ENCODE peak calls at places on chromosomes 13 and 19, in eight cellular contexts. T, X, C, P, D, Q, S and Y are unnamed samples.

GRCh38 chr13:69828527-69828926 is 279.1 kb upstream of the ATXN8OS start:
- DNase-seq in T (no peak), X (no peak), C (no peak), P (no peak), D (no peak), Q (no peak), S (no peak), Y (no peak)

GRCh38 chr13:106151056-106151699 is 384.3 kb downstream of the EFNB2 start:
- DNase-seq in T (peak; percentile 44), X (peak; percentile 12), C (no peak), P (peak; percentile 37), D (no peak), Q (no peak), S (no peak), Y (peak; percentile 43)

GRCh38 chr19:17479325-17479791 is 9.0 kb downstream of the SLC27A1 start:
- DNase-seq in T (peak; percentile 67), X (no peak), C (no peak), P (no peak), D (no peak), Q (no peak), S (no peak), Y (no peak)

GRCh38 chr19:6611441-6611852 is 20.5 kb upstream of the CD70 start:
- DNase-seq in T (peak; percentile 84), X (no peak), C (no peak), P (no peak), D (no peak), Q (no peak), S (no peak), Y (no peak)

GRCh38 chr13:46983881-46984280 is 87.0 kb upstream of the HTR2A start:
- DNase-seq in T (no peak), X (no peak), C (no peak), P (no peak), D (no peak), Q (no peak), S (no peak), Y (peak; percentile 10)

GRCh38 chr13:34414616-34415015 is 527.5 kb upstream of the NBEA start:
- DNase-seq in T (no peak), X (no peak), C (no peak), P (no peak), D (no peak), Q (no peak), S (no peak), Y (no peak)

GRCh38 chr13:96460571-96460970 is 370.7 kb downstream of the HS6ST3 start:
- DNase-seq in T (no peak), X (peak; percentile 73), C (peak; percentile 83), P (no peak), D (no peak), Q (no peak), S (no peak), Y (peak; percentile 6)

GRCh38 chr13:59674616-59675015 is 489.1 kb downstream of the DIAPH3 start:
- DNase-seq in T (no peak), X (no peak), C (no peak), P (no peak), D (no peak), Q (no peak), S (no peak), Y (no peak)

GRCh38 chr19:2199215-2199614 is 35.5 kb downstream of the DOT1L start:
- DNase-seq in T (no peak), X (no peak), C (no peak), P (no peak), D (no peak), Q (no peak), S (no peak), Y (no peak)

GRCh38 chr19:29483641-29483920 is 42.2 kb upstream of the VSTM2B start:
- DNase-seq in T (no peak), X (no peak), C (no peak), P (no peak), D (no peak), Q (no peak), S (no peak), Y (no peak)

GRCh38 chr19:56217039-56217949 is 15.2 kb downstream of the ZSCAN5C start:
- DNase-seq in T (peak; percentile 13), X (no peak), C (no peak), P (no peak), D (no peak), Q (no peak), S (no peak), Y (peak; percentile 14)